ENCODE peak calls at places on chromosomes 13 and 19, in eight cellular contexts. J is H4, Y is left lobe of liver, M is foreskin melanocyte, H is caudate nucleus, K is NCI-H1092 treated with DMSO at 0.1 percent for 48 hours, N is cardiac fibroblast, W is aorta. E is an unnamed sample.

GRCh38 chr19:32581704-32582164 is 744 bp downstream of the PDCD5 start:
- DNase-seq in K (peak), Y (no peak), W (no peak), J (no peak), M (peak), N (peak), H (no peak), E (no peak)

GRCh38 chr19:10334340-10335148 is 1.2 kb upstream of the RAVER1 start:
- DNase-seq in Y (peak), W (peak), M (peak), N (peak), K (no peak), H (peak), J (peak), E (peak)

GRCh38 chr13:45209229-45209628 is 8.4 kb upstream of the KCTD4 start:
- DNase-seq in J (peak), K (peak), M (no peak), N (peak), Y (no peak), H (no peak), W (no peak), E (no peak)

GRCh38 chr19:2223959-2224358 is 12.2 kb downstream of the PLEKHJ1 start:
- DNase-seq in M (no peak), Y (no peak), W (no peak), J (no peak), N (no peak), K (no peak), H (no peak), E (no peak)

GRCh38 chr19:3094638-3095374 is 644 bp downstream of the GNA11 start:
- DNase-seq in J (no peak), H (no peak), N (peak), K (no peak), W (peak), Y (no peak), M (no peak), E (no peak)

GRCh38 chr13:30338331-30338851 is 31.0 kb upstream of the KATNAL1 start:
- DNase-seq in Y (no peak), M (no peak), K (no peak), W (no peak), J (no peak), N (no peak), H (no peak), E (no peak)

GRCh38 chr19:37362733-37363132 is 8.2 kb upstream of the ZNF527 start:
- DNase-seq in Y (no peak), J (peak), K (no peak), H (no peak), N (peak), M (no peak), W (no peak), E (no peak)

GRCh38 chr19:38304866-38305429 is 897 bp downstream of the C19orf33 start:
- DNase-seq in K (no peak), M (no peak), H (no peak), W (no peak), J (no peak), Y (no peak), N (no peak), E (no peak)

GRCh38 chr13:110161112-110161897 is 145.7 kb downstream of the COL4A1 start:
- DNase-seq in H (no peak), K (no peak), W (no peak), Y (no peak), N (no peak), J (no peak), M (no peak), E (no peak)

GRCh38 chr13:75938811-75939525 is 302.8 kb downstream of the LMO7 start:
- DNase-seq in Y (no peak), K (no peak), M (no peak), H (no peak), N (peak), W (no peak), J (no peak), E (no peak)

GRCh38 chr19:15780595-15781418 is 6.7 kb upstream of the OR10H5 start:
- DNase-seq in H (no peak), M (no peak), N (no peak), W (no peak), J (no peak), K (no peak), Y (no peak), E (no peak)

GRCh38 chr19:14114854-14115253 is 2.7 kb downstream of the PRKACA start:
- DNase-seq in J (no peak), N (peak), H (no peak), K (no peak), W (peak), Y (peak), M (no peak), E (no peak)

GRCh38 chr13:40445557-40445990 is 220.9 kb downstream of the FOXO1 start:
- DNase-seq in H (no peak), Y (no peak), M (no peak), K (peak), N (peak), J (peak), W (no peak), E (peak)

GRCh38 chr19:1082165-1082927 is 12.8 kb downstream of the POLR2E start:
- DNase-seq in W (peak), K (peak), J (no peak), N (no peak), H (no peak), M (no peak), Y (peak), E (no peak)

GRCh38 chr19:52739576-52739975 is 4.7 kb upstream of the ZNF611 start:
- DNase-seq in J (no peak), K (no peak), Y (no peak), W (no peak), N (no peak), M (no peak), H (no peak), E (no peak)

GRCh38 chr19:18173572-18174294 is at the start of gene IFI30:
- DNase-seq in W (peak), H (no peak), N (peak), M (no peak), J (peak), K (peak), Y (peak), E (no peak)

GRCh38 chr19:18284710-18285430 is 3.4 kb upstream of the JUND start:
- DNase-seq in Y (no peak), W (no peak), J (no peak), N (no peak), K (no peak), M (no peak), H (no peak), E (no peak)

GRCh38 chr19:10206226-10206873 is 11.6 kb upstream of the DNMT1 start:
- DNase-seq in H (no peak), Y (no peak), W (no peak), N (peak), M (no peak), J (no peak), K (no peak), E (no peak)